ENCODE peak calls at places on chromosome 21, in six cellular contexts. L is foreskin keratinocyte, J is kidney epithelial cell, V is HepG2, A is GM10248, C is GM13977. P is an unnamed sample.

GRCh38 chr21:42682661-42683060 is 29.2 kb downstream of the PDE9A start:
- DNase-seq in L (no peak), J (no peak), V (no peak), A (no peak), C (no peak), P (no peak)

GRCh38 chr21:45303111-45303615 is 15.5 kb upstream of the POFUT2 start:
- DNase-seq in L (no peak), J (no peak), V (no peak), A (no peak), C (no peak), P (no peak)

GRCh38 chr21:15522148-15522547 is 207.6 kb upstream of the USP25 start:
- DNase-seq in L (no peak), J (no peak), V (no peak), A (no peak), C (no peak), P (no peak)

GRCh38 chr21:43667191-43667904 is 8.0 kb downstream of the RRP1B start:
- DNase-seq in L (no peak), J (no peak), V (no peak), A (no peak), C (peak), P (no peak)

GRCh38 chr21:36860736-36861594 is 105.5 kb downstream of the HLCS start:
- DNase-seq in L (peak), J (peak), V (peak), A (no peak), C (no peak), P (peak)

GRCh38 chr21:46057111-46057709 is 40.7 kb upstream of the COL6A2 start:
- DNase-seq in L (no peak), J (no peak), V (no peak), A (no peak), C (no peak), P (no peak)

GRCh38 chr21:44732263-44732662 is 20.9 kb upstream of the TSPEAR start:
- DNase-seq in L (no peak), J (no peak), V (no peak), A (no peak), C (no peak), P (no peak)

GRCh38 chr21:29655577-29655976 is 284.2 kb downstream of the GRIK1 start:
- DNase-seq in L (no peak), J (no peak), V (no peak), A (no peak), C (no peak), P (no peak)

GRCh38 chr21:31142600-31142999 is 104.3 kb upstream of the KRTAP19-8 start:
- DNase-seq in L (no peak), J (no peak), V (no peak), A (no peak), C (no peak), P (no peak)
- TF ChIP-seq CTCF in L (peak), J (peak), V (no peak), A (peak), C (peak), P (peak)

GRCh38 chr21:38333290-38334272 is 76.8 kb downstream of the KCNJ15 start:
- DNase-seq in L (no peak), J (no peak), V (no peak), A (no peak), C (peak), P (no peak)
- TF ChIP-seq CTCF in L (peak), J (peak), V (no peak), A (no peak), C (peak), P (peak)

GRCh38 chr21:24076179-24076578 is 1531.1 kb downstream of the MRPL39 start:
- DNase-seq in L (no peak), J (no peak), V (no peak), A (no peak), C (no peak), P (no peak)
- TF ChIP-seq CTCF in L (no peak), J (no peak), V (no peak), A (no peak), C (no peak), P (no peak)

DNA sequence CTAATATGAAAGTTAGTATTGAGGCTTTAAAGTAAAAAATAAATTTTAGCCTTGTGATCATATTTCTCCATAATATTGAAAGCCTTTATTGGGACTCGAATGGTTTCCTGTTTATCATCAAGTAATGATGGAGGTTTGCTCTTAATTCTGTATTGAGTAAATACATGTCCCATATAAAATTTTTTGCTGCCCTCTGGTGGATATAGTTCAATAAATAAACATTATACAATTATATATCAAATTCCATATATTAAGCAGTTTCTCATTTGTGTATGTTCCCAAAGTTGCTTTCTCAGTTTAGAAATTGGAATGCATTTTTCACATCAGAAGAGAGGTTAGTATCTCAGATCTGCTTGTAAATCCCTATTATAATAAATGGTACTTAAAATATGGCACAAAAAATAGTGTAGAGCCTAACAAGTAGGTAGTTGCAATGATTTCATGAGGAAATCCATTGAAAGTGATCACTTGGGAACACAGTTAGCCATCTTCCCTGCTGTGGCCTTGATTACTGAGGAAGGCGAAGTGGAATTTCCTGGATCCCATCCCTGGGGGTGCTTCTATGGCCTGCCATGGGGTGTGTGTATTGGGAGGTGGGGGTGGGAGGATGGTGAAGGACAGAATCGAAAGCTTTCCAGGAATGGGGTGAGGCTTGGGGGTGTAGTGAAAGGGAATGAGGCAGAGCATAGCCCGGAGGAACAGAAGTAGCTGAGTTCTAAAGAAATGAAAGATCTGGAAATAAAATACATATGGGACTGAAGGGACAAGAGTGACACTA is 84.1 kb upstream of the C21orf91 start:
- DNase-seq in L (no peak), J (no peak), V (no peak), A (peak), C (peak), P (no peak)
- TF ChIP-seq CTCF in L (peak), J (no peak), V (no peak), A (no peak), C (peak), P (no peak)

GRCh38 chr21:26840912-26841311 is 4.3 kb downstream of the ADAMTS1 start:
- DNase-seq in L (peak), J (no peak), V (no peak), A (no peak), C (no peak), P (peak)
- TF ChIP-seq CTCF in L (peak), J (no peak), V (no peak), A (no peak), C (no peak), P (peak)

DNA sequence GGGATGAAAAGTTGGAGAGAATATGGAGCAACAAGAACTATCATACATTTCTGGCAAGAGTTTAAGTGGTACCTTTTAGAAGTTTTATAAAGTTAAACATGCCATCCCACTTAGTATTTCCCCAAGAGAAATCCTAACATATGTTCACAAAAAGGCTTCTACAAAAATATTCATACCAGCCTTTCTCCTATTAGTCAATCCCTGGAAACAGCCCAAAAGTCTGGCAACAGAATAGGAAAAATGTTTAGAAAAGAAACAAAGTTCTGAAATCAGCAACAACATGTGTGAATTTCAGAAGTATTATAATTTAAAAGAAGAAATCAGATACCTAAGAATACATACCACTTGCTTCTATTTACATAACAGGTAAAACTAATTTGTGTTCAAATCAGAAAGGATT is 271.0 kb downstream of the DSCAM start:
- DNase-seq in L (no peak), J (no peak), V (no peak), A (no peak), C (no peak), P (no peak)
- TF ChIP-seq CTCF in L (no peak), J (no peak), V (no peak), A (no peak), C (no peak), P (no peak)

GRCh38 chr21:34612557-34612956 is 2.4 kb downstream of the RCAN1 start:
- DNase-seq in L (no peak), J (no peak), V (no peak), A (no peak), C (no peak), P (no peak)

GRCh38 chr21:34615487-34615814 is 538 bp upstream of the RCAN1 start:
- DNase-seq in L (no peak), J (no peak), V (no peak), A (no peak), C (no peak), P (no peak)

GRCh38 chr21:34614443-34614692 is 545 bp downstream of the RCAN1 start:
- DNase-seq in L (no peak), J (no peak), V (no peak), A (no peak), C (no peak), P (no peak)

GRCh38 chr21:34613679-34614442 is 1.1 kb downstream of the RCAN1 start:
- DNase-seq in L (no peak), J (no peak), V (no peak), A (no peak), C (peak), P (no peak)

DNA sequence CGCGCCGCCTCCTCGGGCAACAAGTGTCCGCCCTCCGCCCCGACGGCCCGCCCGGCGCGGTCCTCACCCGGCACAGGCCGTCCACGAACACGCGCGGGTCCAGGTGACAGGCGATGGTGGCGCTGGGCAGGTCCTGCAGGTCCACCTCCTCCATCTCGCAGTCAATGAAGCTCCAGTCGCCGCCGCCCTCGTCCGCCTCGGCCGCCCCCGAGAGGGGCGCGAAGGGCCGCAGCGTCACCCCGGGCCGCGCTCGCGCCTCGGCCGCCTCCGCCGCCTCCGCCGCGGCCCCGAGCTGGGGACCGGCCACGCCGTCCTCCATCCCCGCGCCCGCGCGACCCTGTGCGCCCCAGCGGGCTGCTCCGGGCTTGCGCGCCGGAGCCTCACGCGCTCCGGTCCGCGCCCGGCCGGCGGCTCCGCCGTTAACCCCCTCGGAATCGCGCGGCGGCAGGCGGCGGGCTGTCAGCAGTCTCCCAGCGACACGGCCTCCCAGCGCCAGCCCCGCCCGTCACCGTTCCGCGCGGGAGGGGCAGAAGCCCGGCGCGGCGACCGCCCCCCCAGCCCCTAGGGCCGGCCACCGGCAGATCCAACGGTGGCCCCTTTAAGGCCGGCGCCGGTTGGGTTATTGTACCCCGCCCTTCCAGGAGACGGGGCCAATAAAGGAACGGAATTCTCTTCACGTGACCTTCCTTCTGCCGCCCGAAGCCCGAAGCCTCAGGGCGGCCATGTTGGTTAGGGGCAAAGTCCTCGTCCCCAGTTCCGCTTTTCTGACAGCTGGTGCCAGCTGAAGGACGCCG is at the start of gene RCAN1:
- DNase-seq in L (peak), J (peak), V (peak), A (peak), C (peak), P (peak)
- TF ChIP-seq CTCF in L (no peak), J (no peak), V (no peak), A (no peak), C (no peak), P (no peak)

P was measured in AG04449.